ENCODE peak calls at places on chromosome 1, in four cellular contexts. O is HepG2, M is K562, K is GM12878. G is an unnamed sample.

GRCh38 chr1:6891781-6892579 is 106.7 kb downstream of the CAMTA1 start:
- DNase-seq in O (no peak), M (no peak), K (no peak), G (no peak)

GRCh38 chr1:238960071-238960470 is 426.3 kb upstream of the CHRM3 start:
- DNase-seq in K (no peak), O (no peak), M (no peak), G (no peak)

GRCh38 chr1:1208713-1209433 is 2.5 kb upstream of the TNFRSF18 start:
- DNase-seq in K (no peak), O (no peak), M (peak; percentile 78), G (no peak)

GRCh38 chr1:16905856-16906702 is 10.3 kb downstream of the RNU1-2 start:
- DNase-seq in M (no peak), K (no peak), O (no peak), G (no peak)

GRCh38 chr1:174051956-174052355 is 29.8 kb upstream of the RC3H1 start:
- DNase-seq in O (no peak), K (no peak), M (no peak), G (no peak)

GRCh38 chr1:246724725-246725095 is 501 bp downstream of the SCCPDH start:
- DNase-seq in K (no peak), O (no peak), M (peak; percentile 53), G (peak; percentile 20)

GRCh38 chr1:61626820-61627219 is 98.1 kb downstream of the TM2D1 start:
- DNase-seq in O (no peak), M (no peak), K (no peak), G (no peak)

GRCh38 chr1:218480691-218481099 is 135.6 kb downstream of the TGFB2 start:
- DNase-seq in K (no peak), M (no peak), O (peak; percentile 16), G (no peak)

GRCh38 chr1:165383067-165383466 is 26.6 kb upstream of the LMX1A start:
- DNase-seq in O (no peak), M (no peak), K (no peak), G (no peak)

GRCh38 chr1:78177708-78178270 is 132.0 kb downstream of the GIPC2 start:
- DNase-seq in O (no peak), M (no peak), K (no peak), G (no peak)

GRCh38 chr1:52368383-52369172 is 2.6 kb upstream of the CC2D1B start:
- DNase-seq in M (no peak), O (peak; percentile 58), K (no peak), G (peak; percentile 65)

GRCh38 chr1:172112573-172112972 is 271.3 kb downstream of the DNM3 start:
- DNase-seq in M (no peak), O (no peak), K (no peak), G (no peak)

GRCh38 chr1:27299385-27300252 is 22.3 kb upstream of the TMEM222 start:
- DNase-seq in K (no peak), O (peak; percentile 53), M (no peak), G (no peak)
- TF ChIP-seq FOXM1 in K (no peak), O (no peak), M (no peak), G (no peak)

GRCh38 chr1:31467005-31467674 is 54.1 kb downstream of the SERINC2 start:
- DNase-seq in K (no peak), M (no peak), O (no peak), G (no peak)
- TF ChIP-seq BHLHE40 in K (no peak), M (no peak), O (no peak), G (no peak)

GRCh38 chr1:19034721-19035120 is 78.2 kb upstream of the IFFO2 start:
- DNase-seq in K (no peak), O (no peak), M (no peak), G (no peak)
- TF ChIP-seq TARDBP in K (no peak), O (no peak), M (no peak), G (no peak)

DNA sequence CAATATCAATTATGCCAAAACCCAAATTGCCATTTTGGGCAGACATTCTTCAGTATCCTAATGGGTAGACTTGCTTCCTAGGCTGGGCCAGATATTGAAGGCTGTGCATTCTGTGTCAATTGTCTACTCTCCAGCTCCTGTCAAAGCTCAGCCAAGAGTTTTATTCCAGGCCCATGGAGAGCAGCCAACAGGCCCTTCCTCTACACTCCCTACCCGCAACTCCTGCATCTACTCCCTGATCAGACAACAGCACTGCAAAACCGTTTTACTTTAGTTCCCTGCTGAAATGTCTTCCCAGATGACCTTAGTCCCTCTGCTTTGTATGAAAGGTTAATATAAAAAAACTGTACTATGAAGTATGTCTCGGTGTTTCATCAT is 6.6 kb upstream of the ADORA3 start:
- DNase-seq in M (no peak), O (no peak), K (no peak), G (no peak)
- TF ChIP-seq FOXM1 in M (no peak), O (no peak), K (no peak), G (no peak)